ENCODE peak calls at places on chromosomes 4 and X, in eight cellular contexts. Z is adrenal gland; Q is IMR-90; P is left ventricle myocardium inferior; E is tibial artery; A is HCT116; O is CD8-positive, alpha-beta memory T cell; V is spleen. R is an unnamed sample. For H3K4me1, the result is how much of the 10 kb centered on the place peaks cover.

GRCh38 chrX:68934922-68935321 is 106.1 kb downstream of the EFNB1 start:
- DNase-seq in Z (peak), Q (no peak), P (no peak), E (no peak), A (no peak), O (no peak), V (peak), R (no peak)

GRCh38 chrX:95318882-95319281 is 1365.8 kb upstream of the DIAPH2 start:
- DNase-seq in Z (no peak), Q (no peak), P (no peak), E (no peak), A (no peak), O (no peak), V (no peak), R (no peak)

GRCh38 chr4:102586002-102586643 is 85.0 kb downstream of the NFKB1 start:
- DNase-seq in Z (no peak), Q (no peak), P (no peak), E (no peak), A (no peak), O (no peak), V (no peak), R (no peak)

GRCh38 chr4:86358176-86358701 is 1.6 kb downstream of the MAPK10 start:
- DNase-seq in Z (peak), Q (peak), P (no peak), E (no peak), A (no peak), O (no peak), V (no peak), R (no peak)

GRCh38 chrX:78109458-78109857 is 5.4 kb downstream of the PGK1 start:
- DNase-seq in Z (no peak), Q (no peak), P (no peak), E (no peak), A (no peak), O (no peak), V (no peak), R (no peak)

GRCh38 chrX:24760601-24761000 is 66.9 kb downstream of the POLA1 start:
- DNase-seq in Z (no peak), Q (peak), P (no peak), E (no peak), A (no peak), O (no peak), V (no peak), R (no peak)

GRCh38 chr4:31461425-31461824 is 741.3 kb downstream of the PCDH7 start:
- DNase-seq in Z (no peak), Q (no peak), P (no peak), E (no peak), A (peak), O (no peak), V (no peak), R (no peak)

GRCh38 chr4:78776729-78777555 is 792 bp downstream of the BMP2K start:
- DNase-seq in Z (peak), Q (peak), P (peak), E (peak), A (peak), O (peak), V (peak), R (peak)

GRCh38 chr4:21962691-21963090 is 14.1 kb upstream of the KCNIP4 start:
- DNase-seq in Z (no peak), Q (no peak), P (no peak), E (no peak), A (no peak), O (no peak), V (no peak), R (no peak)

GRCh38 chrX:130300010-130300282 is 31.2 kb upstream of the ZNF280C start:
- DNase-seq in Z (no peak), Q (no peak), P (no peak), E (no peak), A (no peak), O (no peak), V (no peak), R (no peak)

GRCh38 chrX:148412006-148412405 is 88.4 kb upstream of the AFF2 start:
- DNase-seq in Z (no peak), Q (no peak), P (no peak), E (no peak), A (no peak), O (no peak), V (no peak), R (no peak)

GRCh38 chr4:77072195-77072753 is 3.5 kb downstream of the CCNI start:
- DNase-seq in Z (no peak), Q (no peak), P (no peak), E (no peak), A (no peak), O (peak), V (no peak), R (no peak)

GRCh38 chr4:186904104-186904503 is 180.4 kb upstream of the FAT1 start:
- DNase-seq in Z (no peak), Q (peak), P (no peak), E (no peak), A (no peak), O (no peak), V (no peak), R (no peak)

GRCh38 chr4:54988655-54989054 is 136.7 kb downstream of the KDR start:
- DNase-seq in Z (no peak), Q (no peak), P (no peak), E (no peak), A (no peak), O (no peak), V (no peak), R (no peak)

DNA sequence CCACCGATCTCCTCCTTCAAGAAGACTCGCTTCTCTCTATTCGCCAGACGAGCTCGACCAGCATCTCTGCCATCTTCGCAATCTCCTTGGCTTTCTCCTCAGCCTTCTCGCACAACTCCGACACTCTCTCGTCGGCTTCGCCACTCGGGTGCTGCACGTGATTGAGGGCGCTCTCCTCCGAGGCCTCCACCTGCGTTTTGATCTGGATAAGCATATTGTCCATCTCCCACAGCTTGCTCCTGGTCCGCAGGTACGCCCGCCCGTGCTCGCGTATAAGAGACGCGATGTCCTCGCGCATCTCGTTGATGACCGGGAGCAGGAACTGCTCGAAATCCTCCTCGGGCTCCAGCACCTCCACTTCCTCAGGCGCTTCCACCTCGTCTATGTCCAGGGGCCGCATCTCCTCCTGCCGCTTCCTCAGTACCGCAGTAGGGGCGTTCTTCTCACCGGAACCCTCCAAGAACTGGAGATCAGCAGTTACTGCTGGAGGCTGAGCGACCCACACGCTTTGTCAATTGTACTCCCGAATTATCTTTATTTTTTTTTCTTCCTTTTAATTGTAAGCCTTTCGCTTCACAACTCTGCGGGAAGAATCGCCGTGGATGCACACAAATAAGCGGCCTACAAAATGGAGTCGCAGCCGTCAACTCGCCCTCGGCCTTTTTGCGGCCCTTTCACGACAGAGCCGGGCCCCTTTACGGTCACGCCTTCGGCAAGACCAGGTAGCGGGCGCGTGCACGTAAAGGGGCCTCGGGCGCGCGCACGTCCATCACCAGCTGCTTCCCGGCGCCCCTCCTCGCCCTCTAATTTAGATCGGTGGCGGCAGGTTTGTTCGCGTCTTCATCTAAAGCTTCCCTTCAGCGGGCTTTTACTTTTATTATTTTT is at the start of gene MRFAP1L1:
- DNase-seq in Z (peak), Q (peak), P (peak), E (peak), A (peak), O (peak), V (peak), R (peak)
- H3K4me1 ChIP-seq in Z (under half), Q (under half), P (half or more), E (under half), A (under half), O (half or more), V (half or more), R (under half)

GRCh38 chr4:138919094-138919936 is 96.3 kb upstream of the NOCT start:
- DNase-seq in Z (peak), Q (peak), P (peak), E (peak), A (peak), O (no peak), V (peak), R (peak)
- H3K4me3 ChIP-seq in Z (no peak), Q (no peak), P (no peak), E (no peak), A (peak), O (no peak), V (no peak), R (no peak)

GRCh38 chr4:19631814-19632213 is 619.9 kb upstream of the SLIT2 start:
- DNase-seq in Z (no peak), Q (no peak), P (no peak), E (no peak), A (no peak), O (no peak), V (no peak), R (no peak)

GRCh38 chr4:19636451-19636850 is 615.3 kb upstream of the SLIT2 start:
- DNase-seq in Z (no peak), Q (no peak), P (no peak), E (no peak), A (no peak), O (no peak), V (no peak), R (no peak)
- H3K4me1 ChIP-seq in Z (under half), Q (under half), P (under half), E (under half), A (under half), O (under half), V (under half), R (under half)

DNA sequence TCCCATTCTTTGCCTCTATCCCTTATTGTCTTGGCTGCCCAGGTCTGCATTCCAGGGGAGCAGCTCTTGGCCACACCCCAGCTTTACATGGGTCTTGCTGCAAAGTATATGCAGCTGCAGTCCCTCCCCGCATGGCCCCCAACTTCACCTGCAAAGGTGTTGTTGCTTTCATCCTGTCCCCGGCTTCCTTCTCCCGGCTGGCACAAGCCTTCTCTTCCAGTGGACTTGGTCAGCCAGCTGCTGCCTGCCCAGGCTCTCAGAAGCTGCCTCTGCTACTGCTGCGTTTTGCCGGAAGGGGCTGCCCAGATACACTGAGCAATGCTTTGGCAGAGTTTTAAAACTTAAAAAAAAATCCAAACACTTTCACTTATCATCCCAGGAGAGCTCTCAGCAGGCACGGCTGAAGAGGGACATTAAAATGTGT is 121.2 kb upstream of the PDLIM3 start:
- DNase-seq in Z (peak), Q (peak), P (peak), E (peak), A (no peak), O (no peak), V (no peak), R (no peak)
- H3K4me3 ChIP-seq in Z (no peak), Q (no peak), P (peak), E (peak), A (no peak), O (no peak), V (peak), R (peak)

GRCh38 chr4:15682790-15683495 is 1.3 kb downstream of the FAM200B start:
- DNase-seq in Z (no peak), Q (peak), P (no peak), E (no peak), A (no peak), O (no peak), V (no peak), R (no peak)
- H3K4me1 ChIP-seq in Z (under half), Q (under half), P (under half), E (under half), A (under half), O (under half), V (under half), R (under half)

GRCh38 chr4:81214144-81214517 is 891 bp downstream of the PRKG2 start:
- DNase-seq in Z (no peak), Q (no peak), P (no peak), E (no peak), A (no peak), O (no peak), V (no peak), R (no peak)
- H3K4me3 ChIP-seq in Z (no peak), Q (peak), P (peak), E (no peak), A (no peak), O (no peak), V (no peak), R (peak)

GRCh38 chr4:39542633-39543393 is 15.6 kb upstream of the UGDH start:
- DNase-seq in Z (no peak), Q (no peak), P (no peak), E (no peak), A (no peak), O (no peak), V (no peak), R (no peak)
- H3K4me1 ChIP-seq in Z (under half), Q (under half), P (under half), E (under half), A (under half), O (under half), V (under half), R (under half)

R was measured in colonic mucosa.